ENCODE peak calls at places on chromosomes 6 and 20, in ten cellular contexts. O is NCI-H460, I is NCI-H1092, E is fibroblast of lung, M is skeletal muscle cell, S is activated B cell treated with CpG ODN at 0.5 μM for 24 hours, L is cardiac muscle cell, T is activated gamma-delta T cell treated with Interleukin-2 at 50 U/mL for 16 hours, X is uterus, F is GM03348. P is an unnamed sample.
A peak's percentile ranks its signal among the peaks of the same experiment; 100 is the strongest.

GRCh38 chr6:1871936-1872335 is 262.2 kb downstream of the FOXC1 start:
- DNase-seq in O (no peak), I (no peak), E (no peak), M (no peak), S (no peak), L (no peak), T (no peak), X (no peak), F (peak; percentile 20), P (peak; percentile 62)

GRCh38 chr20:63345328-63346100 is 15.6 kb downstream of the CHRNA4 start:
- DNase-seq in O (no peak), I (peak; percentile 27), E (no peak), M (no peak), S (no peak), L (no peak), T (no peak), X (peak; percentile 31), F (no peak), P (no peak)

GRCh38 chr6:108806669-108807068 is 41.6 kb upstream of the ARMC2 start:
- DNase-seq in O (no peak), I (no peak), E (no peak), M (no peak), S (no peak), L (no peak), T (no peak), X (no peak), F (no peak), P (no peak)

GRCh38 chr20:1108437-1108920 is 9.9 kb upstream of the PSMF1 start:
- DNase-seq in O (peak; percentile 56), I (peak; percentile 25), E (peak; percentile 25), M (no peak), S (peak; percentile 36), L (peak; percentile 65), T (peak; percentile 41), X (peak; percentile 43), F (peak; percentile 86), P (peak; percentile 59)

GRCh38 chr6:101935732-101936131 is 542.2 kb downstream of the GRIK2 start:
- DNase-seq in O (no peak), I (no peak), E (peak; percentile 1), M (no peak), S (no peak), L (no peak), T (no peak), X (no peak), F (no peak), P (no peak)

GRCh38 chr6:3237761-3238662 is 10.6 kb upstream of the TUBB2B start:
- DNase-seq in O (no peak), I (no peak), E (no peak), M (peak; percentile 26), S (no peak), L (no peak), T (no peak), X (no peak), F (no peak), P (peak; percentile 93)

GRCh38 chr20:47358052-47358671 is 1.7 kb upstream of the ZMYND8 start:
- DNase-seq in O (no peak), I (no peak), E (no peak), M (no peak), S (no peak), L (no peak), T (no peak), X (no peak), F (no peak), P (peak; percentile 91)

GRCh38 chr6:104527761-104528415 is 331.8 kb downstream of the HACE1 start:
- DNase-seq in O (no peak), I (no peak), E (peak; percentile 30), M (no peak), S (no peak), L (peak; percentile 49), T (no peak), X (peak; percentile 14), F (peak; percentile 13), P (no peak)

GRCh38 chr6:74570044-74570443 is 635.8 kb downstream of the COL12A1 start:
- DNase-seq in O (no peak), I (no peak), E (no peak), M (no peak), S (no peak), L (no peak), T (no peak), X (no peak), F (no peak), P (no peak)

GRCh38 chr20:22584630-22584921 is 204 bp upstream of the FOXA2 start:
- DNase-seq in O (no peak), I (peak; percentile 58), E (no peak), M (no peak), S (no peak), L (no peak), T (no peak), X (no peak), F (no peak), P (no peak)

GRCh38 chr20:10578607-10579006 is 95.2 kb downstream of the JAG1 start:
- DNase-seq in O (no peak), I (no peak), E (peak; percentile 59), M (peak; percentile 42), S (no peak), L (no peak), T (no peak), X (no peak), F (peak; percentile 12), P (peak; percentile 71)

P was measured in myocyte.